ENCODE peak calls at places on chromosomes 12 and 14, in eight cellular contexts. B is colonic mucosa; U is GM18507; G is Calu3; M is brain microvascular endothelial cell; Y is SK-MEL-5; R is CD8-positive, alpha-beta memory T cell; K is NCI-H446 treated with DMSO at 0.1 percent for 48 hours. A is an unnamed sample.

GRCh38 chr14:53850714-53851296 is 105.8 kb downstream of the BMP4 start:
- DNase-seq in U (no peak), R (no peak), M (peak), Y (no peak), B (no peak), K (no peak), G (no peak), A (peak)

GRCh38 chr14:70005281-70005805 is 126.1 kb downstream of the SMOC1 start:
- DNase-seq in G (peak), U (no peak), K (no peak), B (peak), Y (no peak), M (no peak), R (no peak), A (no peak)

GRCh38 chr12:64706366-64706765 is 52.8 kb downstream of the GNS start:
- DNase-seq in U (no peak), M (no peak), K (no peak), B (no peak), R (no peak), Y (no peak), G (no peak), A (no peak)

GRCh38 chr14:51240804-51241380 is 845 bp downstream of the TMX1 start:
- DNase-seq in Y (no peak), K (no peak), G (no peak), U (no peak), R (no peak), M (no peak), B (no peak), A (no peak)

GRCh38 chr14:28751467-28752058 is 15.0 kb upstream of the FOXG1 start:
- DNase-seq in K (no peak), M (peak), B (peak), R (no peak), G (peak), Y (peak), U (no peak), A (peak)

GRCh38 chr12:78407722-78408121 is 456.9 kb upstream of the SYT1 start:
- DNase-seq in K (no peak), R (no peak), Y (peak), U (no peak), M (no peak), G (no peak), B (no peak), A (peak)

GRCh38 chr14:70567791-70568190 is 32.7 kb downstream of the MED6 start:
- DNase-seq in R (no peak), G (peak), M (peak), U (no peak), K (no peak), Y (peak), B (peak), A (no peak)

GRCh38 chr14:69615471-69616407 is 4.3 kb downstream of the SUSD6 start:
- DNase-seq in B (peak), U (peak), K (peak), G (peak), M (peak), Y (no peak), R (peak), A (no peak)

GRCh38 chr12:12943589-12944260 is 8.2 kb downstream of the GPRC5D start:
- DNase-seq in B (no peak), R (no peak), M (no peak), Y (no peak), K (no peak), U (no peak), G (no peak), A (no peak)

GRCh38 chr14:29236848-29237247 is 470.3 kb downstream of the FOXG1 start:
- DNase-seq in U (no peak), G (no peak), R (no peak), K (peak), M (no peak), B (no peak), Y (no peak), A (peak)

GRCh38 chr12:42652048-42652447 is 62.5 kb upstream of the PRICKLE1 start:
- DNase-seq in B (no peak), R (no peak), G (no peak), U (no peak), Y (peak), K (no peak), M (no peak), A (peak)

GRCh38 chr12:53696655-53697321 is 20.9 kb upstream of the ATP5MC2 start:
- DNase-seq in M (no peak), G (no peak), U (no peak), Y (no peak), B (no peak), R (no peak), K (no peak), A (no peak)

GRCh38 chr12:12302976-12303375 is 36.1 kb upstream of the LRP6 start:
- DNase-seq in R (no peak), Y (no peak), U (no peak), K (no peak), B (no peak), G (no peak), M (no peak), A (no peak)

A was measured in Caki2.